ENCODE peak calls at places on chromosomes 12 and 14, in five cellular contexts. J, Q, T, M and V are unnamed samples.

GRCh38 chr14:71628433-71628832 is 303.8 kb upstream of the RGS6 start:
- DNase-seq in M (no peak), Q (no peak), T (no peak), J (no peak), V (no peak)

GRCh38 chr12:45165284-45165683 is 50.6 kb upstream of the ANO6 start:
- DNase-seq in J (no peak), Q (no peak), M (no peak), T (no peak), V (no peak)

GRCh38 chr12:104420868-104421267 is 35.9 kb upstream of the CHST11 start:
- DNase-seq in Q (no peak), M (no peak), J (no peak), T (no peak), V (no peak)

GRCh38 chr14:65006251-65006721 is 19.6 kb downstream of the FNTB start:
- DNase-seq in M (no peak), T (no peak), J (no peak), Q (peak), V (no peak)

GRCh38 chr14:20855652-20856291 is 35.4 kb upstream of the RNASE3 start:
- DNase-seq in J (peak), Q (peak), T (peak), M (peak), V (no peak)

GRCh38 chr12:93441111-93441616 is 583 bp downstream of the UBE2N start:
- DNase-seq in M (peak), J (peak), T (peak), Q (peak), V (no peak)

GRCh38 chr14:103908580-103908979 is 19.7 kb upstream of the TDRD9 start:
- DNase-seq in J (no peak), Q (no peak), T (no peak), M (no peak), V (no peak)

GRCh38 chr12:3627336-3627735 is 125.6 kb downstream of the CRACR2A start:
- DNase-seq in Q (no peak), M (no peak), T (no peak), J (no peak), V (no peak)

GRCh38 chr12:55704824-55705780 is 2.6 kb downstream of the ITGA7 start:
- DNase-seq in J (no peak), Q (no peak), M (no peak), T (no peak), V (no peak)

GRCh38 chr14:70380834-70381233 is 21.4 kb upstream of the COX16 start:
- DNase-seq in Q (no peak), T (no peak), J (no peak), M (no peak), V (no peak)

GRCh38 chr12:12925383-12925782 is 26.6 kb downstream of the GPRC5D start:
- DNase-seq in Q (no peak), M (no peak), J (no peak), T (no peak), V (no peak)

GRCh38 chr12:95506707-95507523 is 33.0 kb downstream of the METAP2 start:
- DNase-seq in Q (no peak), M (no peak), T (no peak), J (no peak), V (no peak)

GRCh38 chr12:56565510-56566101 is 44.0 kb downstream of the RBMS2 start:
- DNase-seq in M (peak), Q (peak), J (peak), T (no peak), V (no peak)

GRCh38 chr14:58571256-58571655 is 66.5 kb upstream of the DACT1 start:
- DNase-seq in Q (no peak), J (no peak), M (no peak), T (no peak), V (no peak)

GRCh38 chr14:64723691-64724577 is 19.7 kb downstream of the PLEKHG3 start:
- DNase-seq in J (peak), T (no peak), Q (peak), M (no peak), V (no peak)

GRCh38 chr12:122849352-122850047 is 14.2 kb downstream of the HIP1R start:
- DNase-seq in J (no peak), T (no peak), Q (no peak), M (no peak), V (no peak)

GRCh38 chr12:24198936-24199644 is 249.6 kb upstream of the SOX5 start:
- DNase-seq in T (no peak), J (no peak), M (no peak), Q (peak), V (no peak)

GRCh38 chr12:106228320-106228710 is 19.5 kb downstream of the CKAP4 start:
- DNase-seq in T (no peak), Q (no peak), J (no peak), M (no peak), V (no peak)

GRCh38 chr14:71521238-71521637 is 411.0 kb upstream of the RGS6 start:
- DNase-seq in Q (peak), T (no peak), J (no peak), M (no peak), V (no peak)

GRCh38 chr14:29584992-29585391 is 342.7 kb downstream of the PRKD1 start:
- DNase-seq in J (peak), T (no peak), Q (peak), M (no peak), V (no peak)

GRCh38 chr12:92859650-92860386 is 69.3 kb downstream of the EEA1 start:
- DNase-seq in M (no peak), J (no peak), T (no peak), Q (no peak), V (no peak)

GRCh38 chr12:41304526-41304925 is 116.4 kb downstream of the PDZRN4 start:
- DNase-seq in T (no peak), M (no peak), J (no peak), Q (no peak), V (no peak)

GRCh38 chr12:14849664-14850063 is 6.3 kb upstream of the ART4 start:
- DNase-seq in M (no peak), Q (peak), T (no peak), J (no peak), V (no peak)

GRCh38 chr14:68426661-68427549 is 366.0 kb downstream of the ZFP36L1 start:
- DNase-seq in T (no peak), J (no peak), Q (no peak), M (no peak), V (no peak)

GRCh38 chr12:104975621-104976343 is 10.3 kb upstream of the NOPCHAP1 start:
- DNase-seq in Q (peak), M (no peak), T (no peak), J (no peak), V (peak)

GRCh38 chr14:62689741-62690140 is 355.5 kb downstream of the KCNH5 start:
- DNase-seq in Q (no peak), J (no peak), T (no peak), M (no peak), V (no peak)

GRCh38 chr14:74875941-74876913 is at the start of gene PROX2:
- DNase-seq in M (peak), Q (no peak), J (peak), T (no peak), V (no peak)

GRCh38 chr12:91105807-91106206 is 5.5 kb downstream of the LUM start:
- DNase-seq in Q (peak), T (no peak), M (no peak), J (no peak), V (no peak)

GRCh38 chr12:31783996-31784645 is 55.3 kb upstream of the AMN1 start:
- DNase-seq in J (no peak), Q (no peak), T (no peak), M (no peak), V (no peak)

GRCh38 chr12:124938606-124939427 is 24.4 kb upstream of the UBC start:
- DNase-seq in J (peak), T (peak), M (peak), Q (peak), V (no peak)

GRCh38 chr12:47860279-47860841 is 40.7 kb upstream of the HDAC7 start:
- DNase-seq in Q (no peak), J (no peak), T (no peak), M (no peak), V (no peak)

GRCh38 chr12:30585877-30586276 is 109.8 kb downstream of the IPO8 start:
- DNase-seq in J (no peak), M (no peak), Q (no peak), T (no peak), V (no peak)

GRCh38 chr12:57836442-57837375 is 9.8 kb downstream of the CTDSP2 start:
- DNase-seq in Q (peak), J (peak), T (peak), M (peak), V (no peak)

GRCh38 chr12:5070090-5070489 is 26.4 kb downstream of the KCNA5 start:
- DNase-seq in T (no peak), Q (no peak), M (no peak), J (no peak), V (no peak)

GRCh38 chr14:61153436-61153835 is 127.7 kb downstream of the TMEM30B start:
- DNase-seq in T (no peak), M (no peak), Q (peak), J (peak), V (no peak)

GRCh38 chr14:89089330-89089729 is 264.9 kb downstream of the TTC8 start:
- DNase-seq in Q (no peak), T (no peak), M (no peak), J (no peak), V (no peak)

GRCh38 chr12:117907108-117907689 is 61.6 kb downstream of the KSR2 start:
- DNase-seq in Q (no peak), J (no peak), T (no peak), M (no peak), V (no peak)

GRCh38 chr14:68663385-68664076 is 129.3 kb downstream of the ZFP36L1 start:
- DNase-seq in J (no peak), M (no peak), Q (peak), T (no peak), V (no peak)

GRCh38 chr12:6532927-6533652 is 1.2 kb upstream of the GAPDH start:
- DNase-seq in M (peak), J (peak), T (peak), Q (peak), V (no peak)

DNA sequence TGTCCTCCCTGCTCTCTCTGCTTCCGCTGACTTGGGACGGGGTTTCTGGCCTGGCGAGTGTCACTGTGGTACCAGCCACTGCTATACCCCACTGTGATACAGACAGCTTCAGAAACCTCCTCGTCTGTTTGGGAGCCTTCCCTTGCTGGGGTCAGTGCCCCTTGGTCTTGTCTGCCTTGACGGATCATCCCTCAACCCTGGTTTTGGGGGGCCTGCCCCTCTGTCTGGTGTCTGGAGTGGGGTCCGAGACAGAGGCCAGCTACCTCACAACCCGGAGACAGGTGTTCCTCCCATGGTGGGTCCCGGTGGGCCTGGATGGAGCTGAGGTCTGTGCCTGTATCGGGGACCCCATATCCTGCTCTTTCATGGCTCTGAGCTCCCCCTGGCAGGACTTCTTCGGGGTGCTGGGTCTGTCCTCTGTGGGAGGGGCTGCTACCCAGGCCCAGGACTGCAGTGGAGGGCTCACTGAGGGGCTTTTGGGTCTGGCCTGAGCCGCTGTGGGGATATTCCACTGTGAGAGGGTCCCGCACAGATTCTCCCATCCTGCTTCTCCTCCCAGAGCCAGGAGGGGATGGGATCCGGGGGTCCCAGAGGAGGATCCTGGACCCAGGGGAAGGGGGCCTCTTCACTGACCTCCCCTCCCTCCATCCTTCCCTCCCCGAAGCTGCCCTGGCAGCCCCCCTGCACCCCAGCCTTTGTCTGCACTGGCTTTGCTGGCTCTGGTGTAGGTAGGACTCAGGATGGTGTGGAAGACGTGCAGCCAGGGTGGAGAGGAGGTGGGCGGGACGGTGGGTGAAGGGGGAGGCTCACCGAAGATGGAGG is 365.5 kb downstream of the TMEM121 start:
- DNase-seq in T (no peak), Q (no peak), M (no peak), J (no peak), V (no peak)
- H3K4me2 ChIP-seq in T (no peak), Q (no peak), M (no peak), J (no peak), V (no peak)

GRCh38 chr14:91225025-91225424 is 19.5 kb downstream of the GPR68 start:
- DNase-seq in M (no peak), J (no peak), T (no peak), Q (peak), V (no peak)

GRCh38 chr14:91221270-91221669 is 23.2 kb downstream of the GPR68 start:
- DNase-seq in M (no peak), Q (no peak), J (no peak), T (no peak), V (no peak)

GRCh38 chr14:91219505-91220389 is 24.8 kb downstream of the GPR68 start:
- DNase-seq in T (no peak), M (no peak), J (no peak), Q (no peak), V (no peak)

GRCh38 chr14:91220581-91221000 is 23.9 kb downstream of the GPR68 start:
- DNase-seq in Q (no peak), T (no peak), M (no peak), J (no peak), V (no peak)

GRCh38 chr14:91223028-91223783 is 21.3 kb downstream of the GPR68 start:
- DNase-seq in T (no peak), J (no peak), M (no peak), Q (no peak), V (no peak)
- H3K4me2 ChIP-seq in T (no peak), J (no peak), M (no peak), Q (no peak), V (no peak)

GRCh38 chr12:1791104-1791927 is 29.0 kb upstream of the LRTM2 start:
- DNase-seq in Q (peak), J (peak), T (peak), M (peak), V (no peak)
- H3K4me2 ChIP-seq in Q (no peak), J (no peak), T (no peak), M (peak), V (no peak)

GRCh38 chr12:63955831-63956685 is 111.6 kb downstream of the SRGAP1 start:
- DNase-seq in Q (no peak), M (no peak), J (no peak), T (no peak), V (no peak)
- H3K4me2 ChIP-seq in Q (no peak), M (no peak), J (no peak), T (no peak), V (no peak)

DNA sequence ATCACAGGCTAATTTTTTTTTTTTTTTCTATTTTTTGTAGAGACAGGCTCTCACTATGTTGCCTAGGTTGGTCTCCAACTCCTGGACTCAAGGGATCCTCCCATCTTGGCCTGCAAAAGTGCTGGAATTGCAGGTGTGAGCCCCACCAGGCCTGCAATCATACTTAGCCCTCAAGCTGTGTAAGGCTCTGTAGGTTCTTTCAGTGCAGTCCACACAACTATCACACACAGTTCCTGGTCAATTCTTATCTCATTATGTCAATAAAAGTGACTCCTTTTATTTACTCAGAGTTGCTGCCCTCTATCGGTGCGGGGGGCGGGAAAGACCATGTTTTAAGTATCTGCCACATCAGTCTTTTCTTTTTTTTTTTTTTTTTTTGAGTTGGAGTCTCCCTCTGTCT is 29.0 kb downstream of the SLC2A3 start:
- DNase-seq in T (no peak), Q (peak), J (peak), M (peak), V (no peak)
- H3K4me2 ChIP-seq in T (no peak), Q (no peak), J (no peak), M (no peak), V (no peak)